ENCODE peak calls at places on chromosomes 16 and 17, in eight cellular contexts. One of them, this sample, is unnamed.

GRCh38 chr17:48604770-48605329 is at the start of gene HOXB6:
- DNase-seq in sigmoid colon: no peak
- DNase-seq in GM12891: no peak
- DNase-seq in HepG2: no peak
- DNase-seq in H1: no peak
- DNase-seq in transverse colon: peak
- DNase-seq in GM12892: no peak
- DNase-seq in right lobe of liver: no peak
- DNase-seq in this sample: no peak

GRCh38 chr17:19370493-19370960 is 7.8 kb upstream of the MAPK7 start:
- DNase-seq in right lobe of liver: peak
- DNase-seq in GM12891: no peak
- DNase-seq in sigmoid colon: peak
- DNase-seq in HepG2: no peak
- DNase-seq in transverse colon: no peak
- DNase-seq in GM12892: peak
- DNase-seq in H1: no peak
- DNase-seq in this sample: no peak

GRCh38 chr16:1379863-1380174 is 28.1 kb downstream of the GNPTG start:
- DNase-seq in GM12892: no peak
- DNase-seq in H1: no peak
- DNase-seq in sigmoid colon: no peak
- DNase-seq in GM12891: no peak
- DNase-seq in transverse colon: no peak
- DNase-seq in right lobe of liver: no peak
- DNase-seq in HepG2: peak
- DNase-seq in this sample: no peak

GRCh38 chr17:78709119-78709681 is 72.9 kb downstream of the CYTH1 start:
- DNase-seq in sigmoid colon: no peak
- DNase-seq in right lobe of liver: no peak
- DNase-seq in H1: no peak
- DNase-seq in GM12891: no peak
- DNase-seq in GM12892: no peak
- DNase-seq in HepG2: no peak
- DNase-seq in transverse colon: no peak
- DNase-seq in this sample: no peak

GRCh38 chr16:57600048-57600835 is 28.2 kb upstream of the ADGRG1 start:
- DNase-seq in sigmoid colon: peak
- DNase-seq in GM12891: no peak
- DNase-seq in H1: peak
- DNase-seq in HepG2: peak
- DNase-seq in right lobe of liver: peak
- DNase-seq in transverse colon: peak
- DNase-seq in GM12892: no peak
- DNase-seq in this sample: peak

GRCh38 chr16:29007865-29008593 is 23.2 kb downstream of the LAT start:
- DNase-seq in H1: no peak
- DNase-seq in transverse colon: no peak
- DNase-seq in GM12891: no peak
- DNase-seq in HepG2: no peak
- DNase-seq in sigmoid colon: no peak
- DNase-seq in GM12892: no peak
- DNase-seq in right lobe of liver: no peak
- DNase-seq in this sample: peak

GRCh38 chr17:73974536-73974935 is 228.9 kb upstream of the RPL38 start:
- DNase-seq in right lobe of liver: no peak
- DNase-seq in GM12892: no peak
- DNase-seq in H1: no peak
- DNase-seq in GM12891: no peak
- DNase-seq in HepG2: no peak
- DNase-seq in transverse colon: no peak
- DNase-seq in sigmoid colon: no peak
- DNase-seq in this sample: no peak

GRCh38 chr16:27179500-27180072 is 23.7 kb upstream of the KDM8 start:
- DNase-seq in transverse colon: peak
- DNase-seq in GM12892: peak
- DNase-seq in sigmoid colon: peak
- DNase-seq in HepG2: peak
- DNase-seq in H1: peak
- DNase-seq in right lobe of liver: peak
- DNase-seq in GM12891: peak
- DNase-seq in this sample: peak

GRCh38 chr16:2468142-2468724 is 2.9 kb upstream of the NTN3 start:
- DNase-seq in GM12891: no peak
- DNase-seq in GM12892: no peak
- DNase-seq in HepG2: no peak
- DNase-seq in sigmoid colon: no peak
- DNase-seq in transverse colon: no peak
- DNase-seq in H1: no peak
- DNase-seq in right lobe of liver: peak
- DNase-seq in this sample: peak

GRCh38 chr16:2466667-2467300 is 4.3 kb upstream of the NTN3 start:
- DNase-seq in sigmoid colon: peak
- DNase-seq in transverse colon: no peak
- DNase-seq in GM12892: no peak
- DNase-seq in GM12891: no peak
- DNase-seq in right lobe of liver: peak
- DNase-seq in HepG2: no peak
- DNase-seq in H1: no peak
- DNase-seq in this sample: no peak

GRCh38 chr16:2467301-2468141 is 3.6 kb upstream of the NTN3 start:
- DNase-seq in H1: no peak
- DNase-seq in sigmoid colon: peak
- DNase-seq in GM12892: no peak
- DNase-seq in transverse colon: peak
- DNase-seq in HepG2: no peak
- DNase-seq in right lobe of liver: peak
- DNase-seq in GM12891: peak
- DNase-seq in this sample: peak

GRCh38 chr16:2464333-2464732 is 4.4 kb downstream of the TEDC2 start:
- DNase-seq in H1: no peak
- DNase-seq in GM12891: no peak
- DNase-seq in sigmoid colon: no peak
- DNase-seq in transverse colon: no peak
- DNase-seq in right lobe of liver: peak
- DNase-seq in HepG2: no peak
- DNase-seq in GM12892: no peak
- DNase-seq in this sample: no peak

DNA sequence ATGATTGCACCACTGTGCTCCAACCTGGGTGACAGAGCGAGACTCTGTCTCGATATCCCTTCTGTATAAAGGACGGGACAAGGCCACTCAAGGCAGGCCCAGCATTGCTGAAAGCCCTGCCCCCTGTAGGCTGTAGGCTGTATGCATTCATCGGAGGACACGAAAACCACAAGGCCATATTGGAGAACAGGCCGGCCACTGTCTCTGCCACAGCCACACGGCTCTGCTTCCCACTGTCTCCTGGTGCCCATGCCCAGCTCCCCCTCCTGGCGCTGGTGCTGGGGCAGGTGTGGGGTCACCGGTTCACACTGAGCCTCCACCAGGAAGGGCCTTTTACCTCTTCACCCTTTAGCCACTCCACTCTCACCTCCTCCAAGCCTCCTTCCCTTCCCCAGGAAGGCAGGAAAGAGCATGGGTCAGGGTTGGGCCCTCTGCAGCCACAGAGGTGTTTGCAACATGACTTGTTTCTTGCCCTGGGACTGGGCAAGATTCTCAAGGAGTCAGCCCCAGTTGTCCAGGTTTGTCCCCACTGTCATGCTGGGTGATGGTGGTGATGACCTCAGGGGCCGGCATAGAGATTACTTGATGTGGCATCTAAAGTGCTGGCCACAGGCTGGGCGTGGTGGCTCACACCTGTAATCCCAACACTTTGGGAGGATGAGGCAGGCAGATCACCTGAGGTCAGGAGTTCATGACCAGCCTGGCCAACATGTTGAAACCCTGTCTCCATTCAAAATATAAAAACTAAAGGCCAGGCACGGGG is 5.3 kb upstream of the NTN3 start:
- DNase-seq in GM12891: no peak
- DNase-seq in transverse colon: no peak
- DNase-seq in H1: no peak
- DNase-seq in sigmoid colon: no peak
- DNase-seq in HepG2: no peak
- DNase-seq in right lobe of liver: no peak
- DNase-seq in GM12892: no peak
- DNase-seq in this sample: no peak
- TF ChIP-seq POLR2A in GM12891: no peak
- TF ChIP-seq POLR2A in transverse colon: no peak
- TF ChIP-seq POLR2A in H1: peak
- TF ChIP-seq POLR2A in sigmoid colon: no peak
- TF ChIP-seq POLR2A in HepG2: no peak
- TF ChIP-seq POLR2A in right lobe of liver: no peak
- TF ChIP-seq POLR2A in GM12892: no peak
- TF ChIP-seq POLR2A in this sample: peak

GRCh38 chr17:82103588-82104451 is 5.8 kb upstream of the FASN start:
- DNase-seq in HepG2: peak
- DNase-seq in right lobe of liver: peak
- DNase-seq in GM12892: no peak
- DNase-seq in transverse colon: peak
- DNase-seq in sigmoid colon: peak
- DNase-seq in H1: no peak
- DNase-seq in GM12891: no peak
- DNase-seq in this sample: no peak

GRCh38 chr17:82106697-82107305 is 8.8 kb upstream of the FASN start:
- DNase-seq in sigmoid colon: peak
- DNase-seq in H1: no peak
- DNase-seq in right lobe of liver: no peak
- DNase-seq in GM12891: no peak
- DNase-seq in GM12892: no peak
- DNase-seq in HepG2: no peak
- DNase-seq in transverse colon: no peak
- DNase-seq in this sample: no peak

GRCh38 chr17:82105882-82106696 is 8.1 kb upstream of the FASN start:
- DNase-seq in sigmoid colon: peak
- DNase-seq in right lobe of liver: no peak
- DNase-seq in transverse colon: peak
- DNase-seq in H1: peak
- DNase-seq in HepG2: peak
- DNase-seq in GM12891: peak
- DNase-seq in GM12892: peak
- DNase-seq in this sample: peak

GRCh38 chr17:82104797-82105416 is 6.9 kb upstream of the FASN start:
- DNase-seq in transverse colon: no peak
- DNase-seq in sigmoid colon: no peak
- DNase-seq in right lobe of liver: no peak
- DNase-seq in HepG2: no peak
- DNase-seq in GM12891: no peak
- DNase-seq in GM12892: no peak
- DNase-seq in H1: no peak
- DNase-seq in this sample: no peak

DNA sequence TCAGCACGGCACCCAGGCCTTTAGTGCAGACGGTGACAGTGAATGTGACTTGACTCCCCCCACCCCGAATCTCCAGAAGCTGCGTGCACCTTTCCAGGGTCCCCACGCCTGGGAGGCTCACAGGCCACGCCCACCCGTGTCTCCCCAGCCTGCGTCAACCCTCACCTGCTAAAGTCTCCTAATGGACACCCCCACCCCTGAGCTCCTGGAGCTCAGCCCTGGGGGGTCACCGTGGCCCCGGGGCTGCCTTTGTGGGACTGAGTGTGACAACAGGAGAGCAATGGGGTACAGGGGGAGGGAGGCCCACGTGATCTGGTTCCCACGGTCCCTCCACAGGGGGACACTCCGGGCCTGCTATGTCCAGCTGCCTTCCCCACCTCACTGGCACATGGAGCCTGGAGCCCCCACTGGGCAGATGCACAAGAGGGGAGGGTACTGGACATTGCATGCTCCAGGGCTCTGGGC is 7.4 kb upstream of the FASN start:
- DNase-seq in right lobe of liver: no peak
- DNase-seq in transverse colon: no peak
- DNase-seq in HepG2: no peak
- DNase-seq in H1: no peak
- DNase-seq in GM12891: no peak
- DNase-seq in sigmoid colon: peak
- DNase-seq in GM12892: no peak
- DNase-seq in this sample: no peak
- TF ChIP-seq POLR2A in right lobe of liver: no peak
- TF ChIP-seq POLR2A in transverse colon: no peak
- TF ChIP-seq POLR2A in HepG2: no peak
- TF ChIP-seq POLR2A in H1: no peak
- TF ChIP-seq POLR2A in GM12891: no peak
- TF ChIP-seq POLR2A in sigmoid colon: no peak
- TF ChIP-seq POLR2A in GM12892: no peak
- TF ChIP-seq POLR2A in this sample: no peak

DNA sequence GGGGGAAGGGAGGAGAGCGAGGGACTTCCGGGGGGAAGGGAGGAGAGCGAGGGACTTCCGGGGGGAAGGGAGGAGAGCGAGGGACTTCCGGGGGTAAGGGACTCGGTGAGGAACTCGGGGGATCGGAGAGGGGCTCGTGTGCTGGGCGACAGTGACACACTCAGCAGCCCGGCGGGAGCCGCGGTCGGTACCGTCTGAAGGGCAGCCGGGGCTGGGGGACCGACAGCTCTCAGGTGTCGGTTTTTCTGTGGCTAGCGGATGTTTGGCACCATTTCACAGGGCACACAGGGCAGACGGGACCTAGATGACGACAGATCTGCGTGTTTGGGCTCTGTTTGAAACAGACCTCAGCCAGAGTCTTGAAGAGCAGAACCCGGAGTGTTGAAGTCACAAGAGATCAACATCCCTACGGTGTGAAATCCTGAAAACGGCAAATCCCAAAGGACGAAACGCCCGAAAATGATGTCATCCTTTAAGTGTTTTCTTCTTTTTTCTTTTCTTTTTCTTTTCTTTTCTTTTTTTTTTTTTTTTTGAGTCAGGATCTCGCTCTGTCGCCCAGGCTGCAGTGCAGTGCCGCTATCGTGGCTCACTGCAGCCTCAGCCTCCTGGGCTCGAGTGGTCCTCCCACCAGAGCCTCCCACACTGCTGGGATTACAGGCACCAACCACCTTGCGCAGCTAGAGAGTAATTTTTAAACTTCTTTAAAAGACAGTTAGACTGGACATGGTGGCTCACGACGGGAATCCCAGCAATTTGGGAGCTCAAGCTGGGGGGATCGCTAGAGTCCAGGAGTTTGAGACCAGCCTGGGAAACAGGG is 23.9 kb downstream of the ZNF778 start:
- DNase-seq in transverse colon: peak
- DNase-seq in right lobe of liver: peak
- DNase-seq in H1: peak
- DNase-seq in sigmoid colon: peak
- DNase-seq in HepG2: peak
- DNase-seq in GM12892: peak
- DNase-seq in GM12891: peak
- DNase-seq in this sample: peak
- TF ChIP-seq POLR2A in transverse colon: peak
- TF ChIP-seq POLR2A in right lobe of liver: peak
- TF ChIP-seq POLR2A in H1: peak
- TF ChIP-seq POLR2A in sigmoid colon: peak
- TF ChIP-seq POLR2A in HepG2: peak
- TF ChIP-seq POLR2A in GM12892: peak
- TF ChIP-seq POLR2A in GM12891: peak
- TF ChIP-seq POLR2A in this sample: peak

DNA sequence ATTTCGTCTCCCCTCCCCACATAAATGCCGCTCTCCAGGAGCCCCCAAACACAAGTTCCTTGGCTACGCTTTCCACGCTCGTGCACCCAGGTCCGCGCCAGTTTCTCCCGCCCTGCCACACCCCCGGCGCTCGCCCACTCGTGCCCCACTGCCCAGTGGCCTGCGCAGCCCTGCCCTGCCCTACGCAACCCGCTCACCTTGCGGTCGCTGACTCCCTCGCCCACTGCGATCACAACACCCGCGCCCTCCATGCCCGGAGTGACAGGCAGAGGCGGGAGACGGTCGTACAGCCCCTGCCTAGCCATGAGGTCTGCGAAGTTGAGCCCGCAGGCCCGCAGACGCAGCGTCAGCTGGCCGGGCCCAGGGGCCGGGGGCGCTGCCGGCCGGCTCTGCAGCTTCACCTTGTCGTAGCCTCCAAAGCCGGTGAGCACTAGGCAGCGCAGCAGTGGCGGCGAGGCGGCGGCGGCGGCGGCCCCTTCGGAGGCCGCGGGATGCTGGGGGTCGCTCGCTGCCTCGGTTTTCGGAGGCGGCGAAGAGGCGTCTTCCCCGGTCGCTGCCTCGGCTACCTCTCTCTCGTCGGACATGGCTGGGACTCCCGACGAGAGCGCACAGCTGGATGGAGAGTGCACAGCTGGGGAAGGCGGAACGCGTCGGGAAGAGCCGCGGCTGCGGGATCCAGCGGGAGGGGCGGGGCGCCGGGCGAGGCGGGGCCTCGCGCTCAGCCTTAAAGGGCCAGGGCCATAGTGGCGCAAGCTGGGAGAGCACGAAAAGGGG is at the start of gene VAT1:
- DNase-seq in H1: no peak
- DNase-seq in HepG2: peak
- DNase-seq in GM12892: peak
- DNase-seq in GM12891: peak
- DNase-seq in sigmoid colon: peak
- DNase-seq in right lobe of liver: peak
- DNase-seq in transverse colon: peak
- DNase-seq in this sample: peak
- TF ChIP-seq POLR2A in H1: no peak
- TF ChIP-seq POLR2A in HepG2: peak
- TF ChIP-seq POLR2A in GM12892: no peak
- TF ChIP-seq POLR2A in GM12891: no peak
- TF ChIP-seq POLR2A in sigmoid colon: peak
- TF ChIP-seq POLR2A in right lobe of liver: peak
- TF ChIP-seq POLR2A in transverse colon: peak
- TF ChIP-seq POLR2A in this sample: peak